ENCODE peak calls at places on chromosome 21, in nine cellular contexts. J is fibroblast of lung, G is PC-3, K is H9, D is endothelial cell of umbilical vein, E is IMR-90, M is trophoblast cell, V is neuronal stem cell, R is SK-N-SH. Q is an unnamed sample.

GRCh38 chr21:22019766-22020165 is 1021.6 kb downstream of the NCAM2 start:
- DNase-seq in J (peak; percentile 67), E (peak; percentile 0), G (peak; percentile 18), M (no peak), K (no peak), V (no peak), D (no peak), R (no peak), Q (no peak)

GRCh38 chr21:37915941-37916794 is at the start of gene KCNJ6:
- DNase-seq in D (peak; percentile 47), G (no peak), E (peak; percentile 52), R (peak; percentile 87), M (peak; percentile 64), K (peak; percentile 87), V (peak; percentile 77), J (peak; percentile 59), Q (no peak)

GRCh38 chr21:26732442-26733221 is 112.6 kb downstream of the ADAMTS1 start:
- DNase-seq in K (peak; percentile 73), E (peak; percentile 57), D (peak; percentile 38), G (peak; percentile 64), J (peak; percentile 62), V (peak; percentile 23), M (peak; percentile 81), R (peak; percentile 14), Q (peak; percentile 36)

GRCh38 chr21:38223893-38224540 is 32.8 kb upstream of the KCNJ15 start:
- DNase-seq in M (no peak), G (peak; percentile 22), D (no peak), E (peak; percentile 26), K (no peak), R (no peak), V (peak; percentile 49), J (peak; percentile 58), Q (peak; percentile 16)

GRCh38 chr21:30193201-30193600 is 22.7 kb downstream of the CLDN8 start:
- DNase-seq in D (no peak), K (no peak), E (no peak), M (no peak), R (no peak), G (no peak), J (no peak), V (no peak), Q (no peak)

GRCh38 chr21:20313013-20313412 is 685.2 kb upstream of the NCAM2 start:
- DNase-seq in M (no peak), J (no peak), V (no peak), R (no peak), D (no peak), E (no peak), K (no peak), G (no peak), Q (no peak)

GRCh38 chr21:38678827-38679226 is 126.9 kb upstream of the ETS2 start:
- DNase-seq in J (no peak), K (no peak), E (no peak), M (no peak), V (no peak), R (no peak), D (no peak), G (no peak), Q (no peak)

GRCh38 chr21:26966978-26967913 is at the start of gene ADAMTS5:
- DNase-seq in D (peak; percentile 15), K (peak; percentile 52), G (peak; percentile 14), J (peak; percentile 77), R (peak; percentile 80), E (peak; percentile 69), V (peak; percentile 42), M (peak; percentile 87), Q (peak; percentile 28)

GRCh38 chr21:31909153-31909771 is 36.4 kb downstream of the HUNK start:
- DNase-seq in J (no peak), K (no peak), V (peak; percentile 59), G (no peak), D (no peak), M (peak; percentile 89), E (peak; percentile 17), R (no peak), Q (no peak)

GRCh38 chr21:29288239-29288638 is 10.5 kb upstream of the BACH1 start:
- DNase-seq in J (no peak), D (no peak), V (no peak), R (no peak), E (no peak), K (no peak), M (no peak), G (no peak), Q (no peak)

GRCh38 chr21:43734131-43734634 is 15.3 kb downstream of the PDXK start:
- DNase-seq in J (no peak), E (no peak), R (no peak), M (peak; percentile 32), G (no peak), V (no peak), K (no peak), D (no peak), Q (peak; percentile 81)

GRCh38 chr21:31354122-31354521 is 10.1 kb upstream of the TIAM1 start:
- DNase-seq in G (peak; percentile 79), J (no peak), M (peak; percentile 85), R (no peak), D (no peak), V (no peak), K (no peak), E (no peak), Q (no peak)

GRCh38 chr21:37915516-37915915 is 741 bp downstream of the KCNJ6 start:
- DNase-seq in M (no peak), R (peak; percentile 72), V (no peak), K (peak; percentile 43), E (no peak), J (no peak), G (no peak), D (no peak), Q (no peak)

GRCh38 chr21:25708467-25709065 is 26.1 kb downstream of the ATP5PF start:
- DNase-seq in M (peak; percentile 72), J (peak; percentile 69), V (peak; percentile 38), R (peak; percentile 47), E (peak; percentile 56), G (peak; percentile 65), D (peak; percentile 56), K (no peak), Q (peak; percentile 32)

GRCh38 chr21:43921602-43921978 is 56.6 kb downstream of the AGPAT3 start:
- DNase-seq in G (no peak), E (no peak), M (no peak), V (no peak), R (no peak), K (no peak), D (no peak), J (no peak), Q (no peak)

GRCh38 chr21:25929859-25930520 is 195.2 kb downstream of the GABPA start:
- DNase-seq in J (peak; percentile 39), R (no peak), G (no peak), E (peak; percentile 76), K (no peak), V (no peak), D (no peak), M (peak; percentile 45), Q (no peak)

GRCh38 chr21:33840771-33841170 is 74.8 kb downstream of the ATP5PO start:
- DNase-seq in E (peak; percentile 28), D (no peak), M (no peak), K (no peak), J (no peak), R (no peak), V (no peak), G (no peak), Q (no peak)

GRCh38 chr21:32143222-32143939 is 135.5 kb downstream of the MIS18A start:
- DNase-seq in E (peak; percentile 3), M (no peak), D (no peak), V (peak; percentile 17), G (no peak), R (no peak), K (peak; percentile 43), J (peak; percentile 16), Q (no peak)

GRCh38 chr21:31728952-31729351 is 3.0 kb downstream of the SCAF4 start:
- DNase-seq in M (no peak), K (no peak), R (no peak), G (no peak), J (no peak), D (no peak), E (peak; percentile 25), V (no peak), Q (no peak)

GRCh38 chr21:42161401-42161956 is 57.5 kb upstream of the ABCG1 start:
- DNase-seq in E (no peak), G (no peak), M (no peak), R (no peak), J (no peak), V (no peak), K (peak; percentile 21), D (no peak), Q (no peak)
- H3K9ac ChIP-seq in E (no peak overlapping the region), G (no peak overlapping the region), M (no peak overlapping the region), R (no peak overlapping the region), J (no peak overlapping the region), V (peak overlapping the region; percentile 66), K (no peak overlapping the region), D (no peak overlapping the region), Q (no peak overlapping the region)

GRCh38 chr21:44964381-44964780 is 24.6 kb downstream of the SLX9 start:
- DNase-seq in J (no peak), E (no peak), K (no peak), V (no peak), G (no peak), R (no peak), M (no peak), D (no peak), Q (no peak)
- H3K4me1 ChIP-seq in J (peaks cover 11% of the 10 kb centered on the region), E (peaks cover 18% of the 10 kb centered on the region), K (no peaks in the 10 kb centered on the region), V (peaks cover 11% of the 10 kb centered on the region), G (peaks cover 1% of the 10 kb centered on the region), R (peaks cover 22% of the 10 kb centered on the region), M (peaks cover 29% of the 10 kb centered on the region), D (peaks cover 31% of the 10 kb centered on the region), Q (no peaks in the 10 kb centered on the region)

GRCh38 chr21:42547906-42548365 is 34.3 kb downstream of the SLC37A1 start:
- DNase-seq in E (no peak), D (no peak), V (no peak), G (no peak), R (no peak), K (no peak), M (no peak), J (no peak), Q (no peak)
- H3K9ac ChIP-seq in E (no peak overlapping the region), D (no peak overlapping the region), V (peak overlapping the region; percentile 35), G (no peak overlapping the region), R (no peak overlapping the region), K (no peak overlapping the region), M (no peak overlapping the region), J (no peak overlapping the region), Q (no peak overlapping the region)

GRCh38 chr21:35045539-35046222 is 3.4 kb downstream of the RUNX1 start:
- DNase-seq in R (no peak), J (no peak), D (no peak), E (no peak), K (no peak), G (no peak), M (no peak), V (no peak), Q (no peak)

GRCh38 chr21:35048183-35048601 is 910 bp downstream of the RUNX1 start:
- DNase-seq in G (peak; percentile 46), M (peak; percentile 38), R (peak; percentile 72), J (no peak), K (no peak), D (no peak), E (no peak), V (no peak), Q (no peak)

GRCh38 chr21:35046223-35046690 is 2.8 kb downstream of the RUNX1 start:
- DNase-seq in K (no peak), D (no peak), J (no peak), V (no peak), G (no peak), E (no peak), M (no peak), R (no peak), Q (no peak)

GRCh38 chr21:35044770-35045538 is 4.1 kb downstream of the RUNX1 start:
- DNase-seq in D (no peak), K (no peak), G (no peak), J (no peak), V (no peak), E (no peak), R (no peak), M (no peak), Q (no peak)

GRCh38 chr21:35046880-35047229 is 2.2 kb downstream of the RUNX1 start:
- DNase-seq in R (no peak), K (no peak), G (no peak), V (no peak), E (no peak), M (peak; percentile 95), J (no peak), D (no peak), Q (no peak)
- H3K4me1 ChIP-seq in R (peaks cover 25% of the 10 kb centered on the region), K (no peaks in the 10 kb centered on the region), G (peaks cover 49% of the 10 kb centered on the region), V (no peaks in the 10 kb centered on the region), E (peaks cover 25% of the 10 kb centered on the region), M (peaks cover 21% of the 10 kb centered on the region), J (peaks cover 14% of the 10 kb centered on the region), D (peaks cover 44% of the 10 kb centered on the region), Q (peaks cover 5% of the 10 kb centered on the region)

Q was measured in colonic mucosa.